ENCODE peak calls at places on chromosomes 3 and 15, in ten cellular contexts. A is colonic mucosa; O is testis; D is DND-41; K is uterus; J is HAP-1; C is naive thymus-derived CD4-positive, alpha-beta T cell; T is PC-9; Y is GM23248; H is IMR-90. E is an unnamed sample.

GRCh38 chr15:71146597-71146996 is 31.3 kb downstream of the THSD4 start:
- DNase-seq in O (no peak), Y (no peak), A (no peak), J (no peak), H (no peak), C (no peak), K (no peak), T (no peak), D (no peak), E (no peak)

GRCh38 chr3:151660890-151661289 is 72.8 kb upstream of the AADACL2 start:
- DNase-seq in K (no peak), H (no peak), A (no peak), J (no peak), D (no peak), T (no peak), O (no peak), C (no peak), Y (peak; percentile 37), E (no peak)

GRCh38 chr3:11288786-11289637 is 16.8 kb downstream of the ATG7 start:
- DNase-seq in K (no peak), O (no peak), Y (peak; percentile 92), C (no peak), J (no peak), D (peak; percentile 46), A (no peak), T (peak; percentile 92), H (peak; percentile 96), E (no peak)

GRCh38 chr15:82122754-82123400 is 77.1 kb upstream of the MEX3B start:
- DNase-seq in K (peak; percentile 76), A (no peak), H (peak; percentile 99), C (no peak), D (no peak), Y (peak; percentile 98), J (peak; percentile 3), O (peak; percentile 57), T (peak; percentile 75), E (no peak)

GRCh38 chr15:70559223-70559823 is 204.0 kb downstream of the UACA start:
- DNase-seq in D (peak; percentile 78), T (no peak), K (no peak), O (peak; percentile 23), Y (peak; percentile 51), H (peak; percentile 44), J (peak; percentile 9), A (peak; percentile 30), C (peak; percentile 83), E (no peak)

GRCh38 chr3:166362698-166363097 is 525.5 kb upstream of the BCHE start:
- DNase-seq in Y (no peak), T (no peak), C (no peak), J (no peak), D (no peak), A (no peak), H (no peak), O (no peak), K (no peak), E (no peak)

GRCh38 chr3:142595581-142595950 is 627 bp upstream of the PLS1 start:
- DNase-seq in C (no peak), H (peak; percentile 86), T (peak; percentile 91), J (peak; percentile 29), D (no peak), K (no peak), Y (peak; percentile 75), O (no peak), A (no peak), E (no peak)

GRCh38 chr3:176798680-176799079 is 398.6 kb downstream of the TBL1XR1 start:
- DNase-seq in Y (no peak), K (no peak), H (no peak), J (no peak), C (no peak), T (no peak), A (no peak), D (no peak), O (no peak), E (no peak)

GRCh38 chr15:99486371-99487336 is 79.1 kb upstream of the MEF2A start:
- DNase-seq in C (no peak), J (peak; percentile 83), H (peak; percentile 60), A (peak; percentile 61), O (peak; percentile 73), T (peak; percentile 52), D (no peak), Y (peak; percentile 91), K (peak; percentile 74), E (peak; percentile 27)

GRCh38 chr15:82044373-82045178 is 1.2 kb downstream of the MEX3B start:
- DNase-seq in K (peak; percentile 49), C (peak; percentile 25), Y (peak; percentile 79), J (peak; percentile 92), T (no peak), A (peak; percentile 55), O (peak; percentile 95), H (peak; percentile 81), D (peak; percentile 8), E (peak; percentile 66)

GRCh38 chr3:10977864-10978510 is 14.6 kb upstream of the SLC6A1 start:
- DNase-seq in A (no peak), O (no peak), D (no peak), H (peak; percentile 1), J (no peak), C (no peak), K (no peak), Y (no peak), T (no peak), E (no peak)

GRCh38 chr3:193553606-193554005 is 1.1 kb downstream of the ATP13A4 start:
- DNase-seq in O (no peak), A (no peak), D (no peak), C (no peak), J (no peak), Y (no peak), H (no peak), T (peak; percentile 68), K (no peak), E (no peak)

GRCh38 chr3:193552911-193553310 is 1.8 kb downstream of the ATP13A4 start:
- DNase-seq in O (no peak), A (no peak), K (no peak), C (no peak), J (no peak), D (no peak), Y (no peak), H (no peak), T (no peak), E (no peak)

GRCh38 chr3:193559100-193559499 is 4.4 kb upstream of the ATP13A4 start:
- DNase-seq in D (no peak), O (no peak), C (no peak), K (no peak), A (no peak), Y (no peak), T (no peak), J (no peak), H (no peak), E (no peak)

GRCh38 chr3:193556841-193557240 is 2.1 kb upstream of the ATP13A4 start:
- DNase-seq in O (no peak), K (no peak), Y (no peak), C (no peak), H (no peak), T (no peak), A (peak; percentile 86), J (no peak), D (no peak), E (no peak)

DNA sequence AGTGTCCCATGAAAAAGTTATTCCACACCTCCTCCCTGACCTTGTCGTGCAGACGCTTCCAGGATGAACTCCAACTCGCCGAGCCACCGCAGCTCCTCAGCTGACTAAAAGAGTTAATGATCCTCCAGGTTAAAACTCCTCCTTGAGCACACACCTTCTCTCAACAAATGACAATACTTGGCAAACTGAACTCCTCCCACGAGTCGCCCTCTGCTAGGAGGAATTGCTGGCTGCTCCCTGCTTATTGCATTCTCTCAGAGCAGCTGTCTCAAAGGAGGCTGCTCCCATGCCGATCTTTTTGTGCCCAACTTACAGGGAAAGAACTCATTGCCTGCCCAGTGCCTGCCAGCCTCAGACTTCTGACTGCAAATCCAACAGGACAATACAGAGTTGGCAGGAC is at the start of gene ATP13A4:
- DNase-seq in Y (no peak), T (no peak), H (no peak), D (no peak), K (no peak), O (no peak), J (no peak), C (no peak), A (peak; percentile 87), E (no peak)
- H3K4me3 ChIP-seq in Y (no peak within 1 kb of the TSS), T (no peak within 1 kb of the TSS), H (no peak within 1 kb of the TSS), D (no peak within 1 kb of the TSS), K (no peak within 1 kb of the TSS), O (no peak within 1 kb of the TSS), J (no peak within 1 kb of the TSS), C (no peak within 1 kb of the TSS), A (peak within 1 kb of the TSS; percentile 17), E (no peak within 1 kb of the TSS)

GRCh38 chr15:85755942-85756341 is 38.8 kb downstream of the KLHL25 start:
- DNase-seq in A (no peak), K (no peak), T (no peak), J (no peak), H (no peak), D (no peak), O (no peak), C (no peak), Y (no peak), E (no peak)
- H3K36me3 ChIP-seq in A (no peaks in the 10 kb centered on the region), K (no peaks in the 10 kb centered on the region), T (no peaks in the 10 kb centered on the region), J (peaks cover 29% of the 10 kb centered on the region), H (peaks cover 7% of the 10 kb centered on the region), D (peaks cover 14% of the 10 kb centered on the region), O (no peaks in the 10 kb centered on the region), C (no peaks in the 10 kb centered on the region), Y (no peaks in the 10 kb centered on the region), E (no peaks in the 10 kb centered on the region)

GRCh38 chr15:62141200-62141599 is 23.9 kb downstream of the C2CD4B start:
- DNase-seq in D (no peak), Y (no peak), A (no peak), C (no peak), H (no peak), T (no peak), J (no peak), K (no peak), O (no peak), E (no peak)

GRCh38 chr15:62137216-62137884 is 27.7 kb downstream of the C2CD4B start:
- DNase-seq in D (no peak), Y (no peak), O (no peak), C (no peak), J (no peak), H (no peak), A (no peak), T (no peak), K (no peak), E (no peak)

GRCh38 chr15:62135532-62136134 is 29.5 kb downstream of the C2CD4B start:
- DNase-seq in A (peak; percentile 75), C (no peak), D (no peak), J (no peak), H (peak; percentile 21), Y (peak; percentile 23), T (no peak), K (peak; percentile 49), O (peak; percentile 52), E (no peak)

GRCh38 chr15:62141643-62142588 is 23.2 kb downstream of the C2CD4B start:
- DNase-seq in H (no peak), J (no peak), O (no peak), A (no peak), K (no peak), D (no peak), T (no peak), C (no peak), Y (no peak), E (no peak)

GRCh38 chr15:62138124-62138523 is 27.0 kb downstream of the C2CD4B start:
- DNase-seq in A (no peak), D (no peak), T (no peak), K (peak; percentile 54), H (peak; percentile 70), O (peak; percentile 62), J (no peak), C (no peak), Y (peak; percentile 57), E (no peak)
- H3K4me3 ChIP-seq in A (no peak overlapping the region), D (no peak overlapping the region), T (no peak overlapping the region), K (no peak overlapping the region), H (no peak overlapping the region), O (no peak overlapping the region), J (no peak overlapping the region), C (no peak overlapping the region), Y (no peak overlapping the region), E (no peak overlapping the region)

GRCh38 chr3:16364963-16365362 is 100.0 kb downstream of the OXNAD1 start:
- DNase-seq in D (no peak), Y (no peak), H (no peak), J (no peak), O (no peak), T (no peak), A (no peak), C (no peak), K (no peak), E (no peak)
- H3K36me3 ChIP-seq in D (peaks cover 88% of the 10 kb centered on the region), Y (peaks cover 9% of the 10 kb centered on the region), H (peaks cover 45% of the 10 kb centered on the region), J (no peaks in the 10 kb centered on the region), O (no peaks in the 10 kb centered on the region), T (no peaks in the 10 kb centered on the region), A (no peaks in the 10 kb centered on the region), C (no peaks in the 10 kb centered on the region), K (no peaks in the 10 kb centered on the region), E (no peaks in the 10 kb centered on the region)

E was measured in WERI-Rb-1.